ENCODE peak calls at places on chromosomes 16 and 17, in ten cellular contexts. P, H, M, D, F, B, N, E, Q and J are unnamed samples.

GRCh38 chr16:28873543-28874201 is 4.6 kb upstream of the ATP2A1 start:
- DNase-seq in P (no peak), H (peak; percentile 49), M (no peak), D (peak; percentile 85), F (no peak), B (peak; percentile 28), N (peak; percentile 53), E (no peak), Q (peak; percentile 35), J (no peak)

GRCh38 chr16:13351222-13351621 is 449.8 kb downstream of the SHISA9 start:
- DNase-seq in P (no peak), H (no peak), M (no peak), D (no peak), F (no peak), B (no peak), N (no peak), E (no peak), Q (no peak), J (no peak)

GRCh38 chr17:78611636-78612035 is 34.4 kb upstream of the DNAH17 start:
- DNase-seq in P (no peak), H (no peak), M (no peak), D (peak; percentile 1), F (no peak), B (no peak), N (no peak), E (no peak), Q (no peak), J (no peak)

GRCh38 chr16:67483731-67484525 is 581 bp upstream of the AGRP start:
- DNase-seq in P (no peak), H (no peak), M (no peak), D (no peak), F (no peak), B (no peak), N (no peak), E (no peak), Q (no peak), J (no peak)

GRCh38 chr16:85123891-85124635 is 11.8 kb upstream of the CIBAR2 start:
- DNase-seq in P (peak; percentile 64), H (no peak), M (no peak), D (no peak), F (peak; percentile 49), B (peak; percentile 42), N (no peak), E (no peak), Q (no peak), J (peak; percentile 38)

GRCh38 chr17:67434061-67434525 is 57.0 kb downstream of the PITPNC1 start:
- DNase-seq in P (no peak), H (no peak), M (peak; percentile 28), D (peak; percentile 80), F (peak; percentile 36), B (no peak), N (no peak), E (no peak), Q (peak; percentile 58), J (peak; percentile 13)

GRCh38 chr16:456891-457483 is 31.5 kb downstream of the RAB11FIP3 start:
- DNase-seq in P (peak; percentile 13), H (no peak), M (peak; percentile 30), D (no peak), F (no peak), B (no peak), N (no peak), E (no peak), Q (no peak), J (peak; percentile 23)

GRCh38 chr16:55403464-55403863 is 75.5 kb upstream of the MMP2 start:
- DNase-seq in P (no peak), H (no peak), M (no peak), D (no peak), F (no peak), B (no peak), N (no peak), E (no peak), Q (no peak), J (no peak)

GRCh38 chr16:87114832-87115231 is 202.4 kb downstream of the C16orf95 start:
- DNase-seq in P (no peak), H (no peak), M (no peak), D (no peak), F (no peak), B (no peak), N (no peak), E (no peak), Q (no peak), J (no peak)

GRCh38 chr17:68296217-68297140 is 5.2 kb downstream of the ARSG start:
- DNase-seq in P (no peak), H (no peak), M (peak; percentile 49), D (peak; percentile 80), F (no peak), B (no peak), N (no peak), E (peak; percentile 33), Q (peak; percentile 86), J (peak; percentile 30)

GRCh38 chr17:74605361-74605760 is 13.3 kb upstream of the CD300LD start:
- DNase-seq in P (no peak), H (no peak), M (no peak), D (no peak), F (no peak), B (peak; percentile 85), N (no peak), E (no peak), Q (no peak), J (peak; percentile 20)

GRCh38 chr17:2108170-2108569 is 53.3 kb downstream of the HIC1 start:
- DNase-seq in P (no peak), H (no peak), M (no peak), D (no peak), F (no peak), B (no peak), N (no peak), E (no peak), Q (no peak), J (no peak)

GRCh38 chr16:11238272-11239202 is 17.5 kb downstream of the SOCS1 start:
- DNase-seq in P (no peak), H (no peak), M (no peak), D (no peak), F (no peak), B (no peak), N (no peak), E (no peak), Q (no peak), J (no peak)

GRCh38 chr17:7841622-7842379 is 7.8 kb downstream of the KDM6B start:
- DNase-seq in P (peak; percentile 85), H (peak; percentile 94), M (peak; percentile 91), D (peak; percentile 96), F (peak; percentile 94), B (peak; percentile 83), N (peak; percentile 95), E (peak; percentile 94), Q (peak; percentile 85), J (peak; percentile 92)
- TF ChIP-seq CTCF in P (peak; percentile 14), H (peak; percentile 19), M (no peak), D (no peak), F (peak; percentile 5), B (peak; percentile 25), N (no peak), E (no peak), Q (peak; percentile 38), J (no peak)

DNA sequence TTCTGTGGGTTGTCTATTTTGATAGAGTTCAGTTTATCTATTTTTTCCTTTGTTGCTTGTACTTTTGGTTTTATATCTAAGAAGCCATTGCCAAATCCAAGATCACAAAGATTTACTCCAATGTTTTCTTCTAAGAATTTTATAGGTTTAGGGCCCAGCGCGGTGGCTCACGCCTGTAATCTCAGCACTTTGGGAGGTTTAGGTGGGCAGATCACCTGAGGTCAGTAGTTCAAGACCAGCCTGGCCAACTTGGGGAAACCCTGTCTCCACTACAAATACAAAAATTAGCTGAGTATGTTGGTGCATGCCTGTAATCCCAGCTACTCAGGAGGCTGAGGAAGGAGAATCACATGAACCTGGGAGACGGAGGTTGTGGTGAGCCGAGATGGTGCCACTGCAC is 13.7 kb upstream of the ITGA3 start:
- DNase-seq in P (no peak), H (no peak), M (no peak), D (no peak), F (no peak), B (no peak), N (no peak), E (no peak), Q (no peak), J (no peak)
- H3K36me3 ChIP-seq in P (no peaks in the 10 kb centered on the region), H (no peaks in the 10 kb centered on the region), M (no peaks in the 10 kb centered on the region), D (no peaks in the 10 kb centered on the region), F (no peaks in the 10 kb centered on the region), B (no peaks in the 10 kb centered on the region), N (no peaks in the 10 kb centered on the region), E (no peaks in the 10 kb centered on the region), Q (no peaks in the 10 kb centered on the region), J (no peaks in the 10 kb centered on the region)

DNA sequence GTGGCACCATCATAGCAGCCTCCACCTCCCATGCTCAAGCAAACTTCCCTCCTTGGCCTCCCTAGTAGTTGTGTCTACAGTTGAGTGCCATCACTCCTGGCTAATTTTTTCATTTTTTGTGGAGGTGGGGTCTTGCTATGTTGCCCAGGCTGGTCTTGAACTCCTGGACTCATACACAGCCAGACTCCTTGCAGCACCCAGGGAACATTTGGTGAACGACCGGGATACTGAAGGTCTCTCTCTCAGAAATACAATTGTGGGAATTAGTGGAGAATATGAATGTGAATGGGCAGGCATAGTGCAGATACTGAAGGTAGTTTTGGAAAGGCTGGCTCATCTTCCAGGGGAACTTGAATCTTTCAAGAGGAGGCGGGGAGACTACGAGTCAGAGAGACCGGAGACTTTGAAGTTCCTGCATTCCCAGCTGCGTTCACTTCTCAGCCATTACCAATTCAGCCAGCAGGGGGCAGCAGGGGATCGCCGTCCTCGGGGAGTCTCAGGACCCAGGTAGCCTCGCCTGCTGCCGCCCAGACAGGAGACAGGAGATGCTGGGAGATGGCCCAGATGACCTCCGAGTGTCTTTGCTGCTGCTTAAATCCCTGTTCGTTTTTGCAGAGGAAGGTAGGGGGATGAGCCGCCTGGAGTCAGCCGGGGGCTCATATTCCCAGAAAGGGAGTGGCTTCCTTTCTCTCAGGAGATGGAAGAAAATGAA is 68.6 kb downstream of the HAPSTR1 start:
- DNase-seq in P (no peak), H (peak; percentile 96), M (peak; percentile 57), D (no peak), F (peak; percentile 55), B (peak; percentile 74), N (peak; percentile 76), E (peak; percentile 67), Q (no peak), J (peak; percentile 82)
- TF ChIP-seq CTCF in P (peak; percentile 58), H (peak; percentile 91), M (peak; percentile 57), D (peak; percentile 27), F (peak; percentile 55), B (peak; percentile 78), N (peak; percentile 29), E (peak; percentile 77), Q (peak; percentile 73), J (peak; percentile 76)

GRCh38 chr17:17175340-17175739 is 30.8 kb downstream of the PLD6 start:
- DNase-seq in P (no peak), H (no peak), M (no peak), D (no peak), F (no peak), B (no peak), N (no peak), E (no peak), Q (no peak), J (no peak)

GRCh38 chr17:17173921-17174320 is 32.2 kb downstream of the PLD6 start:
- DNase-seq in P (no peak), H (no peak), M (no peak), D (no peak), F (no peak), B (no peak), N (no peak), E (no peak), Q (no peak), J (no peak)

GRCh38 chr17:17175917-17176316 is 30.2 kb downstream of the PLD6 start:
- DNase-seq in P (no peak), H (no peak), M (no peak), D (no peak), F (no peak), B (no peak), N (no peak), E (no peak), Q (peak; percentile 62), J (no peak)

GRCh38 chr17:17177186-17177585 is 28.9 kb downstream of the PLD6 start:
- DNase-seq in P (no peak), H (no peak), M (no peak), D (no peak), F (no peak), B (no peak), N (no peak), E (no peak), Q (no peak), J (no peak)

GRCh38 chr17:17176341-17176740 is 29.8 kb downstream of the PLD6 start:
- DNase-seq in P (no peak), H (no peak), M (no peak), D (no peak), F (no peak), B (no peak), N (no peak), E (no peak), Q (no peak), J (no peak)
- H3K36me3 ChIP-seq in P (peaks cover 67% of the 10 kb centered on the region), H (peaks cover 90% of the 10 kb centered on the region), M (peaks cover 100% of the 10 kb centered on the region), D (peaks cover 100% of the 10 kb centered on the region), F (peaks cover 27% of the 10 kb centered on the region), B (peaks cover 89% of the 10 kb centered on the region), N (peaks cover 11% of the 10 kb centered on the region), E (peaks cover 26% of the 10 kb centered on the region), Q (peaks cover 96% of the 10 kb centered on the region), J (peaks cover 44% of the 10 kb centered on the region)